ENCODE peak calls at places on chromosomes 6 and 20, in four cellular contexts. D is CD8-positive, alpha-beta memory T cell; P is activated CD4-positive, alpha-beta T cell treated with anti-CD3 and anti-CD28 coated beads for 48 hours; V is activated naive CD4-positive, alpha-beta T cell. O is an unnamed sample.

GRCh38 chr6:24721461-24722215 is 2.7 kb upstream of the C6orf62 start:
- DNase-seq in D (peak), P (no peak), V (peak), O (no peak)

GRCh38 chr6:104639671-104640070 is 220.0 kb downstream of the HACE1 start:
- DNase-seq in D (no peak), P (no peak), V (no peak), O (no peak)

GRCh38 chr20:45945678-45946148 is 11.2 kb downstream of the PCIF1 start:
- DNase-seq in D (no peak), P (no peak), V (no peak), O (no peak)

GRCh38 chr20:36147707-36148106 is 6.8 kb upstream of the EPB41L1 start:
- DNase-seq in D (no peak), P (no peak), V (no peak), O (no peak)

GRCh38 chr20:48294196-48294595 is 508.9 kb upstream of the SULF2 start:
- DNase-seq in D (no peak), P (no peak), V (no peak), O (no peak)

GRCh38 chr20:11473971-11474370 is 443.7 kb upstream of the BTBD3 start:
- DNase-seq in D (no peak), P (no peak), V (no peak), O (no peak)

GRCh38 chr6:156956286-156956685 is 179.1 kb downstream of the ARID1B start:
- DNase-seq in D (no peak), P (no peak), V (no peak), O (no peak)

GRCh38 chr20:18928626-18929025 is 115.0 kb downstream of the SCP2D1 start:
- DNase-seq in D (no peak), P (no peak), V (no peak), O (no peak)

GRCh38 chr20:9276964-9277363 is 208.1 kb downstream of the PLCB4 start:
- DNase-seq in D (no peak), P (no peak), V (no peak), O (no peak)

GRCh38 chr6:88380618-88381288 is 214.6 kb upstream of the CNR1 start:
- DNase-seq in D (no peak), P (no peak), V (no peak), O (no peak)

GRCh38 chr20:37414133-37414532 is 68.2 kb downstream of the SRC start:
- DNase-seq in D (no peak), P (no peak), V (no peak), O (no peak)

GRCh38 chr6:156703719-156704118 is 73.5 kb upstream of the ARID1B start:
- DNase-seq in D (no peak), P (no peak), V (no peak), O (no peak)

O was measured in breast epithelium.